ENCODE peak calls at places on chromosomes 11 and 22, in seven cellular contexts. J, G, K, I, E, M and X are unnamed samples.

GRCh38 chr11:114282488-114282887 is 13.7 kb upstream of the NNMT start:
- DNase-seq in K (no peak), I (no peak), G (no peak), E (no peak), J (no peak), M (no peak), X (no peak)

GRCh38 chr11:7299393-7299792 is 47.7 kb downstream of the SYT9 start:
- DNase-seq in E (no peak), G (no peak), K (no peak), J (no peak), I (no peak), M (no peak), X (no peak)

GRCh38 chr22:24216541-24217209 is 28.2 kb downstream of the GGT5 start:
- DNase-seq in I (no peak), G (no peak), E (no peak), M (no peak), K (no peak), J (no peak), X (peak)

GRCh38 chr11:17431139-17431538 is 42.7 kb upstream of the KCNJ11 start:
- DNase-seq in K (no peak), M (no peak), J (no peak), E (peak), G (no peak), I (no peak), X (no peak)

GRCh38 chr11:68314886-68315580 is 2.6 kb downstream of the LRP5 start:
- DNase-seq in E (peak), G (peak), K (no peak), I (peak), J (peak), M (peak), X (no peak)

GRCh38 chr11:66820921-66821320 is 22.3 kb upstream of the RCE1 start:
- DNase-seq in G (no peak), E (no peak), I (no peak), J (no peak), M (no peak), K (no peak), X (no peak)

GRCh38 chr22:46147471-46148267 is 2.7 kb upstream of the PPARA start:
- DNase-seq in J (no peak), G (no peak), M (no peak), E (no peak), I (no peak), K (no peak), X (no peak)

GRCh38 chr11:76680517-76681425 is 10.2 kb upstream of the LRRC32 start:
- DNase-seq in E (peak), G (peak), I (peak), M (peak), J (peak), K (peak), X (peak)

GRCh38 chr11:111665779-111666178 is 63.5 kb downstream of the SIK2 start:
- DNase-seq in M (peak), G (no peak), I (peak), K (peak), E (no peak), J (peak), X (peak)

GRCh38 chr22:19523240-19524169 is 705 bp downstream of the CLDN5 start:
- DNase-seq in K (peak), M (peak), E (no peak), I (peak), G (no peak), J (peak), X (no peak)

GRCh38 chr11:115321602-115322289 is 182.5 kb downstream of the CADM1 start:
- DNase-seq in M (peak), E (no peak), G (no peak), K (no peak), I (no peak), J (peak), X (no peak)

GRCh38 chr22:24161909-24162308 is 19.4 kb upstream of the SUSD2 start:
- DNase-seq in I (no peak), M (no peak), G (no peak), K (no peak), E (no peak), J (no peak), X (no peak)

GRCh38 chr11:112532506-112532905 is 271.8 kb upstream of the PLET1 start:
- DNase-seq in I (no peak), J (no peak), G (no peak), K (no peak), E (no peak), M (no peak), X (no peak)

GRCh38 chr11:106160494-106160893 is 83.0 kb downstream of the AASDHPPT start:
- DNase-seq in E (no peak), I (no peak), J (no peak), G (no peak), K (no peak), M (no peak), X (peak)

GRCh38 chr11:122897606-122898210 is 15.1 kb downstream of the JHY start:
- DNase-seq in E (no peak), J (peak), I (no peak), G (no peak), M (peak), K (peak), X (no peak)

GRCh38 chr22:22810471-22810870 is 77.1 kb upstream of the IGLL5 start:
- DNase-seq in K (no peak), M (no peak), J (no peak), E (no peak), I (no peak), G (no peak), X (no peak)

GRCh38 chr22:20777420-20778177 is 3.7 kb downstream of the SERPIND1 start:
- DNase-seq in G (peak), J (peak), E (peak), K (peak), M (peak), I (peak), X (no peak)

GRCh38 chr11:22192289-22192641 is 620 bp upstream of the ANO5 start:
- DNase-seq in J (no peak), I (peak), M (no peak), E (no peak), K (no peak), G (peak), X (no peak)

GRCh38 chr22:25903294-25903693 is 161.3 kb downstream of the MYO18B start:
- DNase-seq in I (peak), G (no peak), E (no peak), K (no peak), M (no peak), J (no peak), X (no peak)

GRCh38 chr11:102552447-102553200 is 22.1 kb upstream of the MMP7 start:
- DNase-seq in M (peak), I (peak), G (no peak), E (no peak), J (peak), K (no peak), X (no peak)

GRCh38 chr22:40720538-40721256 is 41.4 kb downstream of the MCHR1 start:
- DNase-seq in M (no peak), K (peak), J (peak), G (no peak), E (peak), I (no peak), X (no peak)

GRCh38 chr22:44340271-44341239 is 27.8 kb upstream of the SHISAL1 start:
- DNase-seq in J (no peak), M (no peak), I (no peak), E (no peak), G (no peak), K (no peak), X (no peak)

GRCh38 chr11:12175694-12176241 is 65.4 kb downstream of the MICAL2 start:
- DNase-seq in G (no peak), I (peak), E (no peak), J (peak), M (peak), K (peak), X (no peak)

GRCh38 chr11:57378166-57378565 is 2.8 kb downstream of the PRG3 start:
- DNase-seq in M (no peak), K (no peak), G (no peak), J (peak), I (no peak), E (no peak), X (no peak)

GRCh38 chr11:99370557-99371200 is 349.9 kb downstream of the CNTN5 start:
- DNase-seq in M (peak), J (peak), I (peak), G (no peak), K (peak), E (no peak), X (no peak)

GRCh38 chr22:19430890-19431541 is 517 bp downstream of the HIRA start:
- DNase-seq in K (peak), I (peak), J (peak), E (no peak), G (peak), M (peak), X (no peak)

GRCh38 chr11:104090767-104091166 is 54.3 kb downstream of the DDI1 start:
- DNase-seq in M (peak), K (no peak), I (no peak), J (no peak), G (no peak), E (no peak), X (no peak)

GRCh38 chr22:24244144-24244787 is 616 bp downstream of the GGT5 start:
- DNase-seq in E (peak), K (peak), I (no peak), J (peak), M (peak), G (no peak), X (no peak)

GRCh38 chr11:133956650-133957633 is at the start of gene IGSF9B:
- DNase-seq in G (peak), J (peak), M (peak), I (peak), E (peak), K (peak), X (peak)

GRCh38 chr11:69657911-69658605 is 17.1 kb downstream of the LTO1 start:
- DNase-seq in G (no peak), K (peak), I (peak), E (no peak), J (peak), M (peak), X (no peak)

GRCh38 chr11:75429902-75430691 is 2.9 kb downstream of the KLHL35 start:
- DNase-seq in J (peak), G (peak), I (peak), M (peak), E (no peak), K (peak), X (peak)

GRCh38 chr11:97019754-97020153 is 629.9 kb downstream of the JRKL start:
- DNase-seq in G (no peak), K (no peak), M (no peak), I (no peak), E (no peak), J (no peak), X (no peak)

GRCh38 chr11:12701815-12702214 is 27.6 kb downstream of the TEAD1 start:
- DNase-seq in E (no peak), J (no peak), M (no peak), K (no peak), I (no peak), G (no peak), X (no peak)

GRCh38 chr11:128282053-128282452 is 305.3 kb downstream of the ETS1 start:
- DNase-seq in M (no peak), J (no peak), E (no peak), K (no peak), G (no peak), I (no peak), X (no peak)

GRCh38 chr11:82533628-82534353 is 199.9 kb downstream of the FAM181B start:
- DNase-seq in J (no peak), K (no peak), I (peak), M (no peak), E (no peak), G (no peak), X (no peak)

GRCh38 chr11:127656266-127656879 is 655.8 kb upstream of the KIRREL3 start:
- DNase-seq in M (no peak), K (no peak), E (no peak), G (no peak), I (peak), J (peak), X (no peak)

GRCh38 chr11:19458721-19459120 is 218.0 kb upstream of the E2F8 start:
- DNase-seq in J (no peak), K (no peak), M (no peak), E (no peak), G (no peak), I (no peak), X (no peak)
- H3K4me3 ChIP-seq in J (no peak), K (no peak), M (no peak), E (no peak), G (no peak), I (no peak), X (no peak)

DNA sequence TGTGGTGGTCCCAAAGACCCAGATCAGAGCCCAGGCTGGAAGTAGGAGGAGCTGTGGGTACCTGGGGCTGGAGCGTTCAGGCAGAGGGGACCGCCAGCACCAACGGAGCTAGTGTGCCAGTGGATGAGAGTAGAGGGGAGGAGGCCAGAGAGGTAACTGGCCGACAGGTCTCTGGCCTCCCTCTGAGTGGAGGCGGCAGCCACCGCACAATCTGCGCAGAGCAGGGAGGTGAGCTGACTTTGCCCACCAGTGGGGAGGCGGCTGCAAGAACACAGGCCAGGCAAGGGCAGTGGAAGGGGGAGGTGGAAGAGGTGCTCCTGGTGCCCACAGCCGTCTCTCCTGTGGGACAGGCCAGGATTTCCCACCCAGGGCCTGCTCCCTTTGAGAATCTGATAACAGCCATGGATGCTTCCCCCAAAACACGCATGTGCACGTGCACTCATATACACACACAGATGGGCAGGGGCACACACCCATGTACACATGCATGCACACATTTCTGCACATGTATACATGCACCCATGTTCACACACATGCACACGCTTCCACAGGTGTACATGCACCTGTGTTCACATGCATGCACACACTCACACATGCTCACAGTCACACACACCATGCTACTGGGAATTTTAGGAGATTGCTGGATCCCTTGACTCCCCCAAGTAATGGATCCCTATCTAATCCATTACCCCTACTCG is 6.4 kb upstream of the MGAT3 start:
- DNase-seq in E (no peak), I (no peak), K (no peak), J (no peak), G (no peak), M (no peak), X (no peak)
- H3K4me3 ChIP-seq in E (no peak), I (no peak), K (no peak), J (no peak), G (no peak), M (no peak), X (no peak)

GRCh38 chr22:35649026-35649553 is 844 bp downstream of the APOL6 start:
- DNase-seq in G (no peak), E (no peak), J (no peak), M (no peak), K (no peak), I (no peak), X (no peak)
- H3K4me3 ChIP-seq in G (peak), E (peak), J (peak), M (peak), K (peak), I (no peak), X (peak)

DNA sequence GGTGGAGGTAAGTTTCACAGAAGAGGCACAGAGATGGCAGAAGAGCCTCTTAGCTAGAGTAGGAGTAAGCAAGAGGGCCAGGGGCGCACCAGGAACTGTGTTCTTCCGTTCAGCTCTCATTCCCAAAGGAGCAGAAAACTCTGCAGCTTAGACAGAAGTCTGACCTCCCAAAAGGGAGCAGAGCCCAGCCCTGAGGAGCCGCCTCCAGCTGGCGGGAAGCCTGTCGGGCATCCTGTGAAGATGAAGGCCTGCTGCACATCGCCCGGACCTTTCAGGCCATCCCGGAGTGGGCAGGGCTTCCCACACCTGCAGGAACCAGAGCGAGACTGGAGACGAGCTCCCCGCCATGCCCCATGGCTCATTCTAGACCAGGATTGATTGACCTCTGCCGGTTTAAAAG is 1102.8 kb downstream of the BRD1 start:
- DNase-seq in J (no peak), G (no peak), E (no peak), M (no peak), K (no peak), I (no peak), X (no peak)
- H3K4me3 ChIP-seq in J (no peak), G (no peak), E (no peak), M (no peak), K (no peak), I (no peak), X (no peak)

GRCh38 chr11:62171261-62171723 is 18.7 kb upstream of the SCGB1D1 start:
- DNase-seq in K (peak), M (peak), E (peak), G (peak), I (peak), J (peak), X (peak)
- H3K4me3 ChIP-seq in K (no peak), M (no peak), E (no peak), G (no peak), I (no peak), J (no peak), X (no peak)

DNA sequence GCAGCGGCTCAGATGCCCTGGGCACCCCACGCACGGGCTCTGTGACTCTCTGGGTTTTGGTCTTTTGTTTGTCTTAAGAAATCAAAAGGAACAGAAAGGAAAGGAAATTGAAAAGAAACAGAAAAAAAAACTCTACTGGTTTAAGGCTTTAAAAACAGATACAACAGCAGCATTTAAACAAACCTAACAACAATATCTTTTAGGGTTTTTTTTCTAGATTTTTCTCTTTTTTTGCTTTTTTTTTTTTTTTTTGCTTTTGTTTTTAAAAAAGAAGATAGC is 17.2 kb downstream of the SLC22A12 start:
- DNase-seq in E (no peak), I (no peak), J (no peak), G (no peak), M (no peak), K (no peak), X (no peak)
- H3K4me3 ChIP-seq in E (peak), I (no peak), J (no peak), G (peak), M (peak), K (no peak), X (no peak)

DNA sequence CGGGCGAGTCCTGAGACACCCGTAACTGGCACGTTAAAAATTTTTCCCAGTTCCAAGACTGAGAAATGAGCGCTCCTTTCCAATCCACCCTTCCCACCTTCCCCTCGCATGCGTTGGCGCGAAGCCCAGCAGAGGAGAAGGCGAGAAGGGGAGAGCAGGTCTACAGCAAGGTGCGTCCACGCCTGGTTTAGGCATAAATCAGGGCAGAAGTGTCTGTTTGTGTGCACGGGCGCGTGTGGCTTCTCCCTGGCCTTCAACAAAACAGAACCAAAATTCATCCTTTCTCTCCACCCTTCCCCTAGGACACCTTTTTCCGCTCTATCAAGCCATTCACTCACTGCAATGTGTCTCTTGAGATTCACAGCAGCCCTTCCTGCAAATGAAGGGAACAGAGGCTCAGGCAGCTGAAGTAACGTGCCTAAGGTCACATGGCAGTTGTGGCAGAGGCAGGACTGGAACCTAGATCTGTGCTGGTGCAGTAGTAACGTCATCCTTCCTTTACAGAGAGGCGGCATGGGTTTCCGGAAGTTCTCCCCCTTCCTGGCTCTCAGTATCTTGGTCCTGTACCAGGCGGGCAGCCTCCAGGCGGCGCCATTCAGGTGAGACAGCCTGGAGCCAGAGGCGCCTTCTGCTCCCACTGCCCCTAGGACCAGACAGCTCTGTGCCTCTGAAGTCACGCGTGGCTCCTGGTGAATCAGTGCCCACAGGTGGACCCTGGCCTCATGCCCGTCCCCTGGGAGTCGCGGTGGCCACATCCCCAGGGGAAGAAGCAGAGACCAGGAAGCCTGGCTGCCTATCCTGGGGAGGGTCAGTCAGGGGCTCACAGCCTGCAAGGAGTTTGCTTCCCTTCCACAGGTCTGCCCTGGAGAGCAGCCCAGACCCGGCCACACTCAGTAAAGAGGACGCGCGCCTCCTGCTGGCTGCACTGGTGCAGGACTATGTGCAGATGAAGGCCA is 1.1 kb downstream of the CALCB start:
- DNase-seq in G (peak), M (peak), I (peak), E (peak), K (peak), J (peak), X (peak)
- H3K4me3 ChIP-seq in G (peak), M (no peak), I (no peak), E (no peak), K (no peak), J (no peak), X (peak)